ENCODE peak calls at places on chromosomes 11 and 22, in seven cellular contexts. B is renal cortical epithelial cell; C is stimulated activated CD4-positive, alpha-beta T cell treated with anti-CD3 and anti-CD28 coated beads, TNF-alpha, amount 100 ng/mL, for 48 hours; H is mucosa of gallbladder; N is stimulated activated naive CD8-positive, alpha-beta T cell treated with anti-CD3 and anti-CD28 coated beads, Interleukin-15, Interleukin-2, amounts not matched to agents 100 U/mL and 50 U/mL, for 24 hours; O is NCI-H1105 treated with DMSO at 0.1 percent for 48 hours; W is kidney tubule cell. U is an unnamed sample.

GRCh38 chr11:22466809-22467208 is 128.6 kb downstream of the SLC17A6 start:
- DNase-seq in B (peak; percentile 73), C (no peak), H (no peak), N (no peak), O (no peak), W (peak; percentile 87), U (no peak)

GRCh38 chr11:104912102-104912501 is 13.8 kb upstream of the CASP12 start:
- DNase-seq in B (no peak), C (no peak), H (no peak), N (no peak), O (no peak), W (no peak), U (no peak)

GRCh38 chr11:76617553-76618265 is 52.8 kb downstream of the LRRC32 start:
- DNase-seq in B (peak; percentile 29), C (no peak), H (no peak), N (no peak), O (no peak), W (peak; percentile 25), U (no peak)

GRCh38 chr11:64265176-64266160 is 14.1 kb downstream of the PLCB3 start:
- DNase-seq in B (no peak), C (no peak), H (no peak), N (no peak), O (no peak), W (no peak), U (no peak)

GRCh38 chr11:118663381-118663780 is 16.1 kb downstream of the TREH start:
- DNase-seq in B (no peak), C (no peak), H (no peak), N (no peak), O (no peak), W (no peak), U (no peak)

GRCh38 chr11:108654994-108655631 is 9.8 kb upstream of the DDX10 start:
- DNase-seq in B (peak; percentile 53), C (no peak), H (no peak), N (peak; percentile 45), O (peak; percentile 68), W (peak; percentile 66), U (no peak)

GRCh38 chr11:66280428-66280827 is 2.5 kb downstream of the CNIH2 start:
- DNase-seq in B (no peak), C (no peak), H (no peak), N (no peak), O (no peak), W (no peak), U (no peak)

GRCh38 chr22:37716708-37717107 is 19.9 kb downstream of the TRIOBP start:
- DNase-seq in B (no peak), C (no peak), H (no peak), N (no peak), O (no peak), W (no peak), U (no peak)

GRCh38 chr11:1208361-1209261 is 14.3 kb upstream of the MUC5B start:
- DNase-seq in B (no peak), C (no peak), H (no peak), N (no peak), O (no peak), W (no peak), U (no peak)

GRCh38 chr11:83112886-83113285 is 41.2 kb upstream of the RAB30 start:
- DNase-seq in B (no peak), C (no peak), H (no peak), N (no peak), O (no peak), W (no peak), U (no peak)

GRCh38 chr11:8828580-8829358 is 82.2 kb upstream of the AKIP1 start:
- DNase-seq in B (no peak), C (no peak), H (no peak), N (no peak), O (no peak), W (no peak), U (no peak)

GRCh38 chr22:22798232-22798616 is 89.4 kb upstream of the IGLL5 start:
- DNase-seq in B (no peak), C (no peak), H (no peak), N (no peak), O (no peak), W (peak; percentile 72), U (no peak)

GRCh38 chr11:2575611-2576051 is 124.2 kb downstream of the KCNQ1OT1 start:
- DNase-seq in B (no peak), C (no peak), H (no peak), N (no peak), O (no peak), W (no peak), U (no peak)

GRCh38 chr11:29328961-29329441 is 687.8 kb downstream of the KCNA4 start:
- DNase-seq in B (peak; percentile 78), C (no peak), H (peak; percentile 11), N (no peak), O (peak; percentile 24), W (peak; percentile 94), U (no peak)

GRCh38 chr11:34749666-34750659 is 129.1 kb downstream of the EHF start:
- DNase-seq in B (peak; percentile 88), C (no peak), H (peak; percentile 63), N (no peak), O (no peak), W (no peak), U (no peak)

GRCh38 chr11:119729581-119730346 is 764 bp upstream of the NECTIN1 start:
- DNase-seq in B (peak; percentile 13), C (no peak), H (peak; percentile 56), N (peak; percentile 13), O (no peak), W (peak; percentile 46), U (no peak)

GRCh38 chr22:38403806-38404205 is 51.2 kb downstream of the KCNJ4 start:
- DNase-seq in B (peak; percentile 49), C (no peak), H (no peak), N (no peak), O (no peak), W (peak; percentile 85), U (no peak)

GRCh38 chr11:94525933-94526332 is 13.7 kb downstream of the C11orf97 start:
- DNase-seq in B (peak; percentile 80), C (no peak), H (peak; percentile 87), N (no peak), O (peak; percentile 19), W (peak; percentile 76), U (no peak)

GRCh38 chr22:49592780-49593501 is 234.7 kb downstream of the BRD1 start:
- DNase-seq in B (no peak), C (no peak), H (no peak), N (no peak), O (no peak), W (no peak), U (no peak)